ENCODE peak calls at places on chromosomes 7 and 10, in four cellular contexts. E is PC-3, K is brain microvascular endothelial cell, O is iris pigment epithelial cell. B is an unnamed sample.

GRCh38 chr7:78345979-78346378 is 547.4 kb downstream of the PHTF2 start:
- DNase-seq in E (no peak), O (no peak), K (no peak), B (no peak)

GRCh38 chr7:140316165-140316661 is 82.1 kb downstream of the SLC37A3 start:
- DNase-seq in E (peak), K (peak), O (peak), B (peak)

GRCh38 chr7:1193593-1194424 is 33.8 kb upstream of the ZFAND2A start:
- DNase-seq in K (no peak), O (peak), E (peak), B (peak)

GRCh38 chr10:49275896-49276295 is 23.1 kb upstream of the C10orf71 start:
- DNase-seq in O (no peak), E (no peak), K (no peak), B (no peak)

GRCh38 chr7:158572000-158572828 is 15.4 kb downstream of the PTPRN2 start:
- DNase-seq in E (no peak), K (no peak), O (no peak), B (peak)

GRCh38 chr7:158384746-158385145 is 202.9 kb downstream of the PTPRN2 start:
- DNase-seq in E (no peak), O (no peak), K (no peak), B (no peak)

GRCh38 chr10:31401287-31401686 is 82.3 kb downstream of the ZEB1 start:
- DNase-seq in E (peak), O (no peak), K (no peak), B (no peak)

GRCh38 chr7:10940748-10941358 is 32.8 kb upstream of the PHF14 start:
- DNase-seq in K (no peak), O (no peak), E (peak), B (peak)

GRCh38 chr7:117322741-117323584 is at the start of gene WNT2:
- DNase-seq in K (no peak), E (no peak), O (peak), B (peak)

GRCh38 chr7:115217373-115217772 is 295.5 kb downstream of the MDFIC start:
- DNase-seq in E (peak), O (no peak), K (no peak), B (no peak)

GRCh38 chr10:46544989-46545791 is 11.3 kb downstream of the GPRIN2 start:
- DNase-seq in K (no peak), E (peak), O (peak), B (peak)

GRCh38 chr7:117630501-117630900 is 150.7 kb downstream of the CFTR start:
- DNase-seq in K (no peak), E (no peak), O (no peak), B (no peak)

GRCh38 chr10:71608863-71609768 is 110.5 kb downstream of the C10orf105 start:
- DNase-seq in O (peak), E (peak), K (peak), B (peak)

GRCh38 chr7:50362142-50362541 is 57.6 kb downstream of the IKZF1 start:
- DNase-seq in K (no peak), O (no peak), E (no peak), B (no peak)

GRCh38 chr7:4207011-4207410 is 475.1 kb upstream of the FOXK1 start:
- DNase-seq in O (no peak), K (no peak), E (no peak), B (no peak)

GRCh38 chr7:27176962-27177794 is 3.1 kb upstream of the HOXA10 start:
- DNase-seq in K (no peak), O (no peak), E (no peak), B (no peak)

GRCh38 chr7:143492043-143492471 is 14.4 kb downstream of the TAS2R41 start:
- DNase-seq in O (peak), E (peak), K (peak), B (peak)

GRCh38 chr10:77431209-77431611 is 206.4 kb downstream of the KCNMA1 start:
- DNase-seq in O (no peak), E (peak), K (no peak), B (no peak)

GRCh38 chr7:88141025-88141424 is 78.8 kb downstream of the SRI start:
- DNase-seq in O (no peak), K (no peak), E (peak), B (peak)

GRCh38 chr10:89062861-89063260 is 72.3 kb downstream of the FAS start:
- DNase-seq in K (peak), O (peak), E (no peak), B (no peak)

GRCh38 chr7:42198974-42199668 is 37.9 kb downstream of the GLI3 start:
- DNase-seq in K (no peak), E (no peak), O (no peak), B (no peak)

GRCh38 chr7:101739757-101740398 is 77.5 kb upstream of the CUX1 start:
- DNase-seq in O (no peak), K (no peak), E (peak), B (peak)

GRCh38 chr10:25026463-25026862 is 10.1 kb downstream of the THNSL1 start:
- DNase-seq in K (no peak), O (peak), E (peak), B (peak)

GRCh38 chr7:11727864-11728263 is 104.1 kb downstream of the THSD7A start:
- DNase-seq in K (no peak), E (no peak), O (no peak), B (no peak)

GRCh38 chr7:103037476-103037822 is 37.1 kb downstream of the FBXL13 start:
- DNase-seq in E (no peak), O (no peak), K (no peak), B (no peak)

GRCh38 chr7:12685550-12685949 is 1.9 kb upstream of the ARL4A start:
- DNase-seq in O (peak), E (peak), K (peak), B (peak)

GRCh38 chr7:16465469-16466086 is at the start of gene SOSTDC1:
- DNase-seq in O (peak), K (no peak), E (peak), B (peak)

GRCh38 chr7:50504646-50505546 is 54.7 kb upstream of the FIGNL1 start:
- DNase-seq in K (no peak), E (no peak), O (peak), B (no peak)

GRCh38 chr10:17229016-17229716 is 1.1 kb downstream of the VIM start:
- DNase-seq in K (peak), O (peak), E (peak), B (peak)

GRCh38 chr10:131774618-131775443 is 126.0 kb upstream of the PPP2R2D start:
- DNase-seq in O (no peak), E (no peak), K (no peak), B (no peak)

GRCh38 chr7:26574476-26574875 is 282.8 kb downstream of the SNX10 start:
- DNase-seq in K (no peak), E (peak), O (no peak), B (peak)

GRCh38 chr7:94364816-94365215 is 29.9 kb upstream of the COL1A2 start:
- DNase-seq in O (no peak), E (no peak), K (no peak), B (no peak)

GRCh38 chr7:8310876-8311275 is 48.9 kb upstream of the ICA1 start:
- DNase-seq in K (no peak), E (no peak), O (no peak), B (no peak)

GRCh38 chr10:133292919-133293809 is 15.5 kb downstream of the TUBGCP2 start:
- DNase-seq in E (peak), O (peak), K (peak), B (peak)

GRCh38 chr7:150897502-150898474 is 45.5 kb downstream of the AOC1 start:
- DNase-seq in K (no peak), O (no peak), E (no peak), B (peak)

GRCh38 chr7:123865517-123866117 is 20.6 kb downstream of the HYAL4 start:
- DNase-seq in K (peak), E (peak), O (peak), B (peak)

GRCh38 chr7:110446658-110447057 is 644.3 kb upstream of the LRRN3 start:
- DNase-seq in K (no peak), O (no peak), E (no peak), B (no peak)

GRCh38 chr10:114963908-114964307 is 25.9 kb downstream of the TRUB1 start:
- DNase-seq in E (no peak), O (no peak), K (no peak), B (no peak)

GRCh38 chr7:130228840-130229239 is 21.2 kb downstream of the SSMEM1 start:
- DNase-seq in E (no peak), O (no peak), K (no peak), B (no peak)